ENCODE peak calls at places on chromosomes 6 and 20, in ten cellular contexts. D is omental fat pad; A is NCI-H748 treated with DMSO at 0.1 percent for 48 hours; J is T-helper 2 cell; P is CD8-positive, alpha-beta memory T cell; H is iPS-NIHi11; G is HS-5; R is substantia nigra; K is epithelial cell of prostate; E is NCI-H1417. W is an unnamed sample.
A peak's percentile ranks its signal among the peaks of the same experiment; 100 is the strongest.

GRCh38 chr6:151025076-151025475 is 159.6 kb downstream of the MTHFD1L start:
- DNase-seq in P (no peak), R (peak; percentile 7), D (no peak), H (no peak), A (no peak), K (no peak), E (no peak), G (no peak), J (no peak), W (no peak)

GRCh38 chr6:147506704-147507114 is 1.8 kb upstream of the SAMD5 start:
- DNase-seq in E (peak; percentile 75), K (no peak), R (peak; percentile 55), D (peak; percentile 55), G (no peak), H (peak; percentile 79), P (no peak), J (no peak), A (peak; percentile 54), W (no peak)

GRCh38 chr6:152329640-152330202 is 307.4 kb downstream of the SYNE1 start:
- DNase-seq in J (no peak), K (no peak), D (no peak), G (no peak), H (no peak), P (no peak), R (no peak), A (no peak), E (no peak), W (no peak)

GRCh38 chr20:57501461-57502330 is 23.2 kb downstream of the CTCFL start:
- DNase-seq in J (no peak), R (no peak), E (peak; percentile 36), A (no peak), H (no peak), P (no peak), G (no peak), K (no peak), D (no peak), W (no peak)

GRCh38 chr20:50163570-50164317 is 10.2 kb upstream of the PEDS1 start:
- DNase-seq in D (no peak), A (no peak), E (no peak), H (peak; percentile 14), K (no peak), P (no peak), R (no peak), J (no peak), G (no peak), W (no peak)

GRCh38 chr20:58959652-58960051 is 21.4 kb upstream of the NELFCD start:
- DNase-seq in H (no peak), D (no peak), A (no peak), K (no peak), R (no peak), P (no peak), G (no peak), J (no peak), E (no peak), W (no peak)

GRCh38 chr6:108163644-108164536 is 1.9 kb upstream of the NR2E1 start:
- DNase-seq in R (no peak), G (no peak), P (no peak), J (no peak), K (peak; percentile 5), A (no peak), H (no peak), D (no peak), E (no peak), W (no peak)

GRCh38 chr20:17808357-17808756 is 108.6 kb downstream of the BANF2 start:
- DNase-seq in P (no peak), J (no peak), H (no peak), A (no peak), K (no peak), E (no peak), R (no peak), G (no peak), D (peak; percentile 41), W (peak; percentile 46)

GRCh38 chr20:60516442-60516841 is 558.2 kb downstream of the CDH26 start:
- DNase-seq in E (no peak), R (no peak), A (no peak), J (no peak), P (no peak), H (no peak), D (no peak), K (no peak), G (no peak), W (no peak)

GRCh38 chr6:130322673-130323268 is 43.0 kb upstream of the TMEM200A start:
- DNase-seq in A (peak; percentile 34), K (no peak), E (peak; percentile 31), R (no peak), J (peak; percentile 27), G (peak; percentile 53), P (peak; percentile 75), H (peak; percentile 37), D (no peak), W (peak; percentile 47)

GRCh38 chr6:20417819-20418218 is 16.1 kb downstream of the E2F3 start:
- DNase-seq in R (no peak), D (no peak), A (no peak), G (no peak), K (no peak), J (no peak), H (no peak), P (no peak), E (no peak), W (no peak)